ENCODE peak calls at places on chromosomes 6 and 20, in seven cellular contexts. One of them, this sample, is unnamed.
A peak's percentile ranks its signal among the peaks of the same experiment; 100 is the strongest.

GRCh38 chr20:49549806-49550551 is 18.0 kb downstream of the PTGIS start:
- DNase-seq in ELR: no peak
- DNase-seq in effector memory CD8-positive, alpha-beta T cell: no peak
- DNase-seq in cardiac septum: no peak
- DNase-seq in HEK293T: no peak
- DNase-seq in hippocampal formation: no peak
- DNase-seq in activated CD4-positive, alpha-beta T cell treated with anti-CD3 and anti-CD28 coated beads, Interleukin-2, amount 50 U/mL, for 24 hours: no peak
- DNase-seq in this sample: no peak

GRCh38 chr6:22071655-22072054 is 225.2 kb downstream of the PRL start:
- DNase-seq in ELR: peak; percentile 4
- DNase-seq in HEK293T: no peak
- DNase-seq in activated CD4-positive, alpha-beta T cell treated with anti-CD3 and anti-CD28 coated beads, Interleukin-2, amount 50 U/mL, for 24 hours: no peak
- DNase-seq in effector memory CD8-positive, alpha-beta T cell: no peak
- DNase-seq in cardiac septum: no peak
- DNase-seq in hippocampal formation: peak; percentile 4
- DNase-seq in this sample: peak; percentile 33

GRCh38 chr20:62161347-62161746 is 17.8 kb downstream of the SS18L1 start:
- DNase-seq in HEK293T: no peak
- DNase-seq in ELR: peak; percentile 85
- DNase-seq in effector memory CD8-positive, alpha-beta T cell: no peak
- DNase-seq in activated CD4-positive, alpha-beta T cell treated with anti-CD3 and anti-CD28 coated beads, Interleukin-2, amount 50 U/mL, for 24 hours: no peak
- DNase-seq in cardiac septum: no peak
- DNase-seq in hippocampal formation: no peak
- DNase-seq in this sample: peak; percentile 34

GRCh38 chr6:91299544-91300491 is 712.9 kb upstream of the MAP3K7 start:
- DNase-seq in activated CD4-positive, alpha-beta T cell treated with anti-CD3 and anti-CD28 coated beads, Interleukin-2, amount 50 U/mL, for 24 hours: no peak
- DNase-seq in effector memory CD8-positive, alpha-beta T cell: no peak
- DNase-seq in cardiac septum: no peak
- DNase-seq in ELR: no peak
- DNase-seq in HEK293T: peak; percentile 52
- DNase-seq in hippocampal formation: no peak
- DNase-seq in this sample: peak; percentile 2

GRCh38 chr20:5908981-5909380 is 41.4 kb downstream of the TRMT6 start:
- DNase-seq in cardiac septum: no peak
- DNase-seq in effector memory CD8-positive, alpha-beta T cell: no peak
- DNase-seq in hippocampal formation: no peak
- DNase-seq in ELR: no peak
- DNase-seq in activated CD4-positive, alpha-beta T cell treated with anti-CD3 and anti-CD28 coated beads, Interleukin-2, amount 50 U/mL, for 24 hours: no peak
- DNase-seq in HEK293T: no peak
- DNase-seq in this sample: peak; percentile 24

GRCh38 chr6:9801255-9801757 is 613.6 kb downstream of the TFAP2A start:
- DNase-seq in ELR: no peak
- DNase-seq in effector memory CD8-positive, alpha-beta T cell: no peak
- DNase-seq in hippocampal formation: no peak
- DNase-seq in activated CD4-positive, alpha-beta T cell treated with anti-CD3 and anti-CD28 coated beads, Interleukin-2, amount 50 U/mL, for 24 hours: no peak
- DNase-seq in HEK293T: no peak
- DNase-seq in cardiac septum: no peak
- DNase-seq in this sample: no peak

GRCh38 chr20:63977392-63978276 is 1.8 kb downstream of the SAMD10 start:
- DNase-seq in hippocampal formation: no peak
- DNase-seq in ELR: peak; percentile 93
- DNase-seq in HEK293T: no peak
- DNase-seq in activated CD4-positive, alpha-beta T cell treated with anti-CD3 and anti-CD28 coated beads, Interleukin-2, amount 50 U/mL, for 24 hours: peak; percentile 31
- DNase-seq in effector memory CD8-positive, alpha-beta T cell: peak; percentile 48
- DNase-seq in cardiac septum: no peak
- DNase-seq in this sample: peak; percentile 89

GRCh38 chr6:37024665-37025337 is 19.3 kb downstream of the FGD2 start:
- DNase-seq in HEK293T: no peak
- DNase-seq in hippocampal formation: no peak
- DNase-seq in activated CD4-positive, alpha-beta T cell treated with anti-CD3 and anti-CD28 coated beads, Interleukin-2, amount 50 U/mL, for 24 hours: peak; percentile 21
- DNase-seq in effector memory CD8-positive, alpha-beta T cell: no peak
- DNase-seq in ELR: peak; percentile 52
- DNase-seq in cardiac septum: no peak
- DNase-seq in this sample: peak; percentile 85

GRCh38 chr6:33696538-33697518 is 14.7 kb downstream of the UQCC2 start:
- DNase-seq in effector memory CD8-positive, alpha-beta T cell: peak; percentile 23
- DNase-seq in hippocampal formation: no peak
- DNase-seq in HEK293T: no peak
- DNase-seq in cardiac septum: no peak
- DNase-seq in ELR: peak; percentile 56
- DNase-seq in activated CD4-positive, alpha-beta T cell treated with anti-CD3 and anti-CD28 coated beads, Interleukin-2, amount 50 U/mL, for 24 hours: no peak
- DNase-seq in this sample: peak; percentile 97

GRCh38 chr20:47330933-47331708 is 25.4 kb downstream of the ZMYND8 start:
- DNase-seq in effector memory CD8-positive, alpha-beta T cell: no peak
- DNase-seq in hippocampal formation: no peak
- DNase-seq in ELR: peak; percentile 99
- DNase-seq in cardiac septum: no peak
- DNase-seq in HEK293T: no peak
- DNase-seq in activated CD4-positive, alpha-beta T cell treated with anti-CD3 and anti-CD28 coated beads, Interleukin-2, amount 50 U/mL, for 24 hours: no peak
- DNase-seq in this sample: peak; percentile 99

GRCh38 chr6:80331522-80331921 is 225.1 kb downstream of the BCKDHB start:
- DNase-seq in activated CD4-positive, alpha-beta T cell treated with anti-CD3 and anti-CD28 coated beads, Interleukin-2, amount 50 U/mL, for 24 hours: no peak
- DNase-seq in cardiac septum: no peak
- DNase-seq in hippocampal formation: no peak
- DNase-seq in HEK293T: no peak
- DNase-seq in effector memory CD8-positive, alpha-beta T cell: no peak
- DNase-seq in ELR: no peak
- DNase-seq in this sample: no peak

GRCh38 chr20:54272901-54273488 is 65.1 kb downstream of the PFDN4 start:
- DNase-seq in cardiac septum: no peak
- DNase-seq in activated CD4-positive, alpha-beta T cell treated with anti-CD3 and anti-CD28 coated beads, Interleukin-2, amount 50 U/mL, for 24 hours: no peak
- DNase-seq in ELR: no peak
- DNase-seq in effector memory CD8-positive, alpha-beta T cell: no peak
- DNase-seq in HEK293T: no peak
- DNase-seq in hippocampal formation: no peak
- DNase-seq in this sample: no peak

GRCh38 chr6:45892696-45893095 is 123.0 kb downstream of the CLIC5 start:
- DNase-seq in HEK293T: no peak
- DNase-seq in activated CD4-positive, alpha-beta T cell treated with anti-CD3 and anti-CD28 coated beads, Interleukin-2, amount 50 U/mL, for 24 hours: no peak
- DNase-seq in ELR: no peak
- DNase-seq in effector memory CD8-positive, alpha-beta T cell: no peak
- DNase-seq in cardiac septum: no peak
- DNase-seq in hippocampal formation: no peak
- DNase-seq in this sample: no peak

GRCh38 chr6:31687321-31687720 is 6.5 kb upstream of the LY6G5C start:
- DNase-seq in activated CD4-positive, alpha-beta T cell treated with anti-CD3 and anti-CD28 coated beads, Interleukin-2, amount 50 U/mL, for 24 hours: no peak
- DNase-seq in hippocampal formation: no peak
- DNase-seq in ELR: no peak
- DNase-seq in effector memory CD8-positive, alpha-beta T cell: no peak
- DNase-seq in cardiac septum: no peak
- DNase-seq in HEK293T: no peak
- DNase-seq in this sample: no peak

GRCh38 chr6:25652007-25652515 is at the start of gene SCGN:
- DNase-seq in hippocampal formation: no peak
- DNase-seq in activated CD4-positive, alpha-beta T cell treated with anti-CD3 and anti-CD28 coated beads, Interleukin-2, amount 50 U/mL, for 24 hours: peak; percentile 20
- DNase-seq in effector memory CD8-positive, alpha-beta T cell: no peak
- DNase-seq in cardiac septum: no peak
- DNase-seq in ELR: peak; percentile 27
- DNase-seq in HEK293T: peak; percentile 74
- DNase-seq in this sample: peak; percentile 56

GRCh38 chr6:44960898-44961297 is 367.2 kb upstream of the RUNX2 start:
- DNase-seq in cardiac septum: no peak
- DNase-seq in hippocampal formation: no peak
- DNase-seq in effector memory CD8-positive, alpha-beta T cell: no peak
- DNase-seq in HEK293T: no peak
- DNase-seq in activated CD4-positive, alpha-beta T cell treated with anti-CD3 and anti-CD28 coated beads, Interleukin-2, amount 50 U/mL, for 24 hours: no peak
- DNase-seq in ELR: peak; percentile 60
- DNase-seq in this sample: peak; percentile 57

GRCh38 chr6:7991992-7992815 is 72.0 kb downstream of the BLOC1S5 start:
- DNase-seq in effector memory CD8-positive, alpha-beta T cell: no peak
- DNase-seq in HEK293T: peak; percentile 33
- DNase-seq in hippocampal formation: peak; percentile 46
- DNase-seq in activated CD4-positive, alpha-beta T cell treated with anti-CD3 and anti-CD28 coated beads, Interleukin-2, amount 50 U/mL, for 24 hours: no peak
- DNase-seq in cardiac septum: no peak
- DNase-seq in ELR: peak; percentile 65
- DNase-seq in this sample: peak; percentile 67

GRCh38 chr6:148765878-148766808 is 19.3 kb downstream of the UST start:
- DNase-seq in effector memory CD8-positive, alpha-beta T cell: no peak
- DNase-seq in hippocampal formation: no peak
- DNase-seq in activated CD4-positive, alpha-beta T cell treated with anti-CD3 and anti-CD28 coated beads, Interleukin-2, amount 50 U/mL, for 24 hours: no peak
- DNase-seq in ELR: no peak
- DNase-seq in cardiac septum: no peak
- DNase-seq in HEK293T: no peak
- DNase-seq in this sample: no peak

GRCh38 chr20:8078528-8078914 is 53.5 kb upstream of the PLCB1 start:
- DNase-seq in activated CD4-positive, alpha-beta T cell treated with anti-CD3 and anti-CD28 coated beads, Interleukin-2, amount 50 U/mL, for 24 hours: no peak
- DNase-seq in ELR: no peak
- DNase-seq in cardiac septum: no peak
- DNase-seq in effector memory CD8-positive, alpha-beta T cell: no peak
- DNase-seq in HEK293T: no peak
- DNase-seq in hippocampal formation: no peak
- DNase-seq in this sample: peak; percentile 2

GRCh38 chr20:50188879-50189680 is 1.6 kb upstream of the CEBPB start:
- DNase-seq in hippocampal formation: no peak
- DNase-seq in activated CD4-positive, alpha-beta T cell treated with anti-CD3 and anti-CD28 coated beads, Interleukin-2, amount 50 U/mL, for 24 hours: no peak
- DNase-seq in cardiac septum: no peak
- DNase-seq in effector memory CD8-positive, alpha-beta T cell: no peak
- DNase-seq in HEK293T: no peak
- DNase-seq in ELR: no peak
- DNase-seq in this sample: no peak

GRCh38 chr6:84344005-84344404 is 116.6 kb upstream of the CEP162 start:
- DNase-seq in ELR: no peak
- DNase-seq in activated CD4-positive, alpha-beta T cell treated with anti-CD3 and anti-CD28 coated beads, Interleukin-2, amount 50 U/mL, for 24 hours: no peak
- DNase-seq in hippocampal formation: no peak
- DNase-seq in effector memory CD8-positive, alpha-beta T cell: no peak
- DNase-seq in cardiac septum: no peak
- DNase-seq in HEK293T: no peak
- DNase-seq in this sample: no peak

GRCh38 chr20:31698803-31699718 is 23.6 kb downstream of the BCL2L1 start:
- DNase-seq in HEK293T: no peak
- DNase-seq in effector memory CD8-positive, alpha-beta T cell: no peak
- DNase-seq in ELR: peak; percentile 97
- DNase-seq in activated CD4-positive, alpha-beta T cell treated with anti-CD3 and anti-CD28 coated beads, Interleukin-2, amount 50 U/mL, for 24 hours: no peak
- DNase-seq in hippocampal formation: peak; percentile 68
- DNase-seq in cardiac septum: no peak
- DNase-seq in this sample: peak; percentile 98

GRCh38 chr20:38875170-38875993 is 50.8 kb upstream of the FAM83D start:
- DNase-seq in HEK293T: no peak
- DNase-seq in ELR: no peak
- DNase-seq in activated CD4-positive, alpha-beta T cell treated with anti-CD3 and anti-CD28 coated beads, Interleukin-2, amount 50 U/mL, for 24 hours: no peak
- DNase-seq in cardiac septum: peak; percentile 72
- DNase-seq in hippocampal formation: peak; percentile 36
- DNase-seq in effector memory CD8-positive, alpha-beta T cell: peak; percentile 82
- DNase-seq in this sample: no peak

GRCh38 chr20:2508631-2509467 is at the start of gene ZNF343:
- DNase-seq in ELR: peak; percentile 86
- DNase-seq in activated CD4-positive, alpha-beta T cell treated with anti-CD3 and anti-CD28 coated beads, Interleukin-2, amount 50 U/mL, for 24 hours: peak; percentile 63
- DNase-seq in HEK293T: peak; percentile 88
- DNase-seq in cardiac septum: peak; percentile 93
- DNase-seq in effector memory CD8-positive, alpha-beta T cell: peak; percentile 69
- DNase-seq in hippocampal formation: peak; percentile 93
- DNase-seq in this sample: peak; percentile 90

GRCh38 chr6:30799210-30799609 is 54.9 kb upstream of the IER3 start:
- DNase-seq in cardiac septum: no peak
- DNase-seq in hippocampal formation: no peak
- DNase-seq in ELR: no peak
- DNase-seq in HEK293T: no peak
- DNase-seq in activated CD4-positive, alpha-beta T cell treated with anti-CD3 and anti-CD28 coated beads, Interleukin-2, amount 50 U/mL, for 24 hours: no peak
- DNase-seq in effector memory CD8-positive, alpha-beta T cell: no peak
- DNase-seq in this sample: no peak

GRCh38 chr6:89122625-89123024 is 4.8 kb upstream of the SRSF12 start:
- DNase-seq in HEK293T: peak; percentile 43
- DNase-seq in hippocampal formation: peak; percentile 51
- DNase-seq in ELR: peak; percentile 64
- DNase-seq in cardiac septum: no peak
- DNase-seq in effector memory CD8-positive, alpha-beta T cell: no peak
- DNase-seq in activated CD4-positive, alpha-beta T cell treated with anti-CD3 and anti-CD28 coated beads, Interleukin-2, amount 50 U/mL, for 24 hours: no peak
- DNase-seq in this sample: peak; percentile 37

GRCh38 chr6:133899556-133899955 is 10.6 kb downstream of the TCF21 start:
- DNase-seq in HEK293T: no peak
- DNase-seq in effector memory CD8-positive, alpha-beta T cell: no peak
- DNase-seq in hippocampal formation: no peak
- DNase-seq in activated CD4-positive, alpha-beta T cell treated with anti-CD3 and anti-CD28 coated beads, Interleukin-2, amount 50 U/mL, for 24 hours: no peak
- DNase-seq in cardiac septum: no peak
- DNase-seq in ELR: no peak
- DNase-seq in this sample: no peak

GRCh38 chr20:50385733-50386640 is 124.2 kb upstream of the PTPN1 start:
- DNase-seq in ELR: no peak
- DNase-seq in cardiac septum: no peak
- DNase-seq in HEK293T: no peak
- DNase-seq in activated CD4-positive, alpha-beta T cell treated with anti-CD3 and anti-CD28 coated beads, Interleukin-2, amount 50 U/mL, for 24 hours: no peak
- DNase-seq in effector memory CD8-positive, alpha-beta T cell: peak; percentile 80
- DNase-seq in hippocampal formation: no peak
- DNase-seq in this sample: no peak

GRCh38 chr20:38214871-38215788 is 45.4 kb downstream of the KIAA1755 start:
- DNase-seq in ELR: peak; percentile 49
- DNase-seq in HEK293T: no peak
- DNase-seq in effector memory CD8-positive, alpha-beta T cell: no peak
- DNase-seq in activated CD4-positive, alpha-beta T cell treated with anti-CD3 and anti-CD28 coated beads, Interleukin-2, amount 50 U/mL, for 24 hours: no peak
- DNase-seq in cardiac septum: peak; percentile 69
- DNase-seq in hippocampal formation: no peak
- DNase-seq in this sample: no peak

GRCh38 chr6:87154641-87155271 is 609 bp upstream of the ZNF292 start:
- DNase-seq in cardiac septum: no peak
- DNase-seq in hippocampal formation: peak; percentile 80
- DNase-seq in HEK293T: peak; percentile 47
- DNase-seq in ELR: peak; percentile 92
- DNase-seq in effector memory CD8-positive, alpha-beta T cell: peak; percentile 67
- DNase-seq in activated CD4-positive, alpha-beta T cell treated with anti-CD3 and anti-CD28 coated beads, Interleukin-2, amount 50 U/mL, for 24 hours: no peak
- DNase-seq in this sample: peak; percentile 86